ENCODE peak calls at places on chromosomes 7 and 10, in four cellular contexts. One of them, this sample, is unnamed.
A peak's percentile ranks its signal among the peaks of the same experiment; 100 is the strongest.

GRCh38 chr10:29878492-29878891 is 180.9 kb downstream of the JCAD start:
- DNase-seq in SW 1271: no peak
- DNase-seq in stimulated activated CD4-positive, alpha-beta T cell treated with anti-CD3 and anti-CD28 coated beads, TNF-alpha, amount 100 ng/mL, for 24 hours: no peak
- DNase-seq in iPS-NIHi11: no peak
- DNase-seq in this sample: no peak

GRCh38 chr10:88932539-88933256 is 19.9 kb downstream of the ACTA2 start:
- DNase-seq in SW 1271: no peak
- DNase-seq in stimulated activated CD4-positive, alpha-beta T cell treated with anti-CD3 and anti-CD28 coated beads, TNF-alpha, amount 100 ng/mL, for 24 hours: peak; percentile 18
- DNase-seq in iPS-NIHi11: peak; percentile 76
- DNase-seq in this sample: no peak

GRCh38 chr10:126006906-126007305 is 110.5 kb downstream of the FANK1 start:
- DNase-seq in SW 1271: no peak
- DNase-seq in stimulated activated CD4-positive, alpha-beta T cell treated with anti-CD3 and anti-CD28 coated beads, TNF-alpha, amount 100 ng/mL, for 24 hours: no peak
- DNase-seq in iPS-NIHi11: no peak
- DNase-seq in this sample: no peak

GRCh38 chr10:77387247-77387646 is 250.4 kb downstream of the KCNMA1 start:
- DNase-seq in SW 1271: no peak
- DNase-seq in stimulated activated CD4-positive, alpha-beta T cell treated with anti-CD3 and anti-CD28 coated beads, TNF-alpha, amount 100 ng/mL, for 24 hours: no peak
- DNase-seq in iPS-NIHi11: no peak
- DNase-seq in this sample: no peak

GRCh38 chr10:21401196-21401595 is 124.3 kb downstream of the SKIDA1 start:
- DNase-seq in SW 1271: no peak
- DNase-seq in stimulated activated CD4-positive, alpha-beta T cell treated with anti-CD3 and anti-CD28 coated beads, TNF-alpha, amount 100 ng/mL, for 24 hours: no peak
- DNase-seq in iPS-NIHi11: no peak
- DNase-seq in this sample: no peak

GRCh38 chr10:51348622-51349021 is 274.3 kb downstream of the PRKG1 start:
- DNase-seq in SW 1271: no peak
- DNase-seq in stimulated activated CD4-positive, alpha-beta T cell treated with anti-CD3 and anti-CD28 coated beads, TNF-alpha, amount 100 ng/mL, for 24 hours: no peak
- DNase-seq in iPS-NIHi11: no peak
- DNase-seq in this sample: no peak

GRCh38 chr10:77586719-77587423 is 50.7 kb downstream of the KCNMA1 start:
- DNase-seq in SW 1271: no peak
- DNase-seq in stimulated activated CD4-positive, alpha-beta T cell treated with anti-CD3 and anti-CD28 coated beads, TNF-alpha, amount 100 ng/mL, for 24 hours: no peak
- DNase-seq in iPS-NIHi11: no peak
- DNase-seq in this sample: no peak

GRCh38 chr10:119090968-119091367 is 10.4 kb upstream of the EIF3A start:
- DNase-seq in SW 1271: peak; percentile 5
- DNase-seq in stimulated activated CD4-positive, alpha-beta T cell treated with anti-CD3 and anti-CD28 coated beads, TNF-alpha, amount 100 ng/mL, for 24 hours: no peak
- DNase-seq in iPS-NIHi11: no peak
- DNase-seq in this sample: no peak

GRCh38 chr7:65731562-65732035 is 141.3 kb upstream of the VKORC1L1 start:
- DNase-seq in SW 1271: no peak
- DNase-seq in stimulated activated CD4-positive, alpha-beta T cell treated with anti-CD3 and anti-CD28 coated beads, TNF-alpha, amount 100 ng/mL, for 24 hours: no peak
- DNase-seq in iPS-NIHi11: peak; percentile 64
- DNase-seq in this sample: no peak

GRCh38 chr7:38185938-38186337 is 7.9 kb downstream of the STARD3NL start:
- DNase-seq in SW 1271: no peak
- DNase-seq in stimulated activated CD4-positive, alpha-beta T cell treated with anti-CD3 and anti-CD28 coated beads, TNF-alpha, amount 100 ng/mL, for 24 hours: no peak
- DNase-seq in iPS-NIHi11: no peak
- DNase-seq in this sample: no peak

This sample was measured in GM18507.